ENCODE peak calls at places on chromosomes 3 and 15, in five cellular contexts. P is endothelial cell of umbilical vein, L is suprapubic skin, E is breast epithelium, O is GM12891. N is an unnamed sample.

GRCh38 chr15:85760531-85761371 is 34.0 kb downstream of the KLHL25 start:
- DNase-seq in O (no peak), E (no peak), L (no peak), P (no peak), N (no peak)

GRCh38 chr15:56524915-56525314 is 60.0 kb upstream of the MNS1 start:
- DNase-seq in O (no peak), E (no peak), L (no peak), P (no peak), N (no peak)

GRCh38 chr15:90638963-90639362 is 78.2 kb upstream of the BLM start:
- DNase-seq in L (no peak), E (no peak), P (no peak), O (no peak), N (no peak)

GRCh38 chr15:64883997-64884511 is 27.6 kb upstream of the ANKDD1A start:
- DNase-seq in L (no peak), P (peak; percentile 89), O (no peak), E (no peak), N (peak; percentile 82)

GRCh38 chr3:135051409-135051946 is 256.4 kb downstream of the EPHB1 start:
- DNase-seq in P (no peak), O (no peak), L (no peak), E (no peak), N (no peak)

GRCh38 chr3:174620138-174620537 is 239.0 kb upstream of the NAALADL2 start:
- DNase-seq in E (no peak), O (no peak), P (peak; percentile 6), L (no peak), N (no peak)

GRCh38 chr3:112685435-112685834 is 44.5 kb upstream of the CCDC80 start:
- DNase-seq in L (no peak), P (no peak), O (no peak), E (no peak), N (no peak)

GRCh38 chr3:177792363-177793030 is 595.2 kb upstream of the TBL1XR1 start:
- DNase-seq in P (no peak), O (no peak), L (no peak), E (no peak), N (no peak)

GRCh38 chr15:34047893-34048775 is 9.1 kb upstream of the AVEN start:
- DNase-seq in E (no peak), O (no peak), P (no peak), L (no peak), N (no peak)

GRCh38 chr3:99645277-99646106 is 7.1 kb downstream of the COL8A1 start:
- DNase-seq in L (no peak), P (peak; percentile 76), O (no peak), E (no peak), N (no peak)

GRCh38 chr3:62139957-62140356 is 233.4 kb downstream of the FEZF2 start:
- DNase-seq in P (no peak), O (no peak), E (no peak), L (no peak), N (no peak)

GRCh38 chr15:91122296-91122695 is 22.2 kb downstream of the SV2B start:
- DNase-seq in P (no peak), L (no peak), E (no peak), O (no peak), N (no peak)

GRCh38 chr3:151327571-151328198 is 1.7 kb downstream of the P2RY13 start:
- DNase-seq in O (no peak), E (no peak), P (peak; percentile 27), L (no peak), N (no peak)

GRCh38 chr3:132837615-132838014 is 115.4 kb upstream of the NPHP3 start:
- DNase-seq in E (no peak), O (no peak), L (no peak), P (no peak), N (no peak)

GRCh38 chr15:26634319-26634718 is 138.5 kb downstream of the GABRB3 start:
- DNase-seq in E (no peak), P (no peak), O (no peak), L (no peak), N (no peak)

GRCh38 chr15:38412466-38412865 is 41.5 kb upstream of the FAM98B start:
- DNase-seq in O (no peak), E (no peak), P (no peak), L (no peak), N (no peak)

GRCh38 chr3:134194247-134194646 is 56.4 kb downstream of the RYK start:
- DNase-seq in O (no peak), E (no peak), L (no peak), P (no peak), N (no peak)

GRCh38 chr3:133400006-133400515 is at the start of gene BFSP2:
- DNase-seq in L (peak; percentile 63), E (no peak), P (no peak), O (no peak), N (peak; percentile 48)

GRCh38 chr3:42906085-42906904 is at the start of gene ZNF662:
- DNase-seq in L (peak; percentile 86), O (no peak), E (peak; percentile 27), P (no peak), N (peak; percentile 80)
- TF ChIP-seq POLR2AphosphoS5 in L (no peak), O (no peak), E (no peak), P (no peak), N (no peak)

GRCh38 chr3:186825294-186825821 is 17.2 kb upstream of the ADIPOQ start:
- DNase-seq in P (no peak), E (no peak), O (no peak), L (no peak), N (no peak)

GRCh38 chr3:186826978-186827857 is 15.3 kb upstream of the ADIPOQ start:
- DNase-seq in P (peak; percentile 78), O (peak; percentile 99), E (peak; percentile 54), L (no peak), N (peak; percentile 84)

GRCh38 chr3:186824430-186825139 is 17.9 kb upstream of the ADIPOQ start:
- DNase-seq in E (no peak), O (no peak), L (no peak), P (no peak), N (no peak)

GRCh38 chr3:186828340-186828739 is 14.2 kb upstream of the ADIPOQ start:
- DNase-seq in P (no peak), E (no peak), L (no peak), O (no peak), N (no peak)

DNA sequence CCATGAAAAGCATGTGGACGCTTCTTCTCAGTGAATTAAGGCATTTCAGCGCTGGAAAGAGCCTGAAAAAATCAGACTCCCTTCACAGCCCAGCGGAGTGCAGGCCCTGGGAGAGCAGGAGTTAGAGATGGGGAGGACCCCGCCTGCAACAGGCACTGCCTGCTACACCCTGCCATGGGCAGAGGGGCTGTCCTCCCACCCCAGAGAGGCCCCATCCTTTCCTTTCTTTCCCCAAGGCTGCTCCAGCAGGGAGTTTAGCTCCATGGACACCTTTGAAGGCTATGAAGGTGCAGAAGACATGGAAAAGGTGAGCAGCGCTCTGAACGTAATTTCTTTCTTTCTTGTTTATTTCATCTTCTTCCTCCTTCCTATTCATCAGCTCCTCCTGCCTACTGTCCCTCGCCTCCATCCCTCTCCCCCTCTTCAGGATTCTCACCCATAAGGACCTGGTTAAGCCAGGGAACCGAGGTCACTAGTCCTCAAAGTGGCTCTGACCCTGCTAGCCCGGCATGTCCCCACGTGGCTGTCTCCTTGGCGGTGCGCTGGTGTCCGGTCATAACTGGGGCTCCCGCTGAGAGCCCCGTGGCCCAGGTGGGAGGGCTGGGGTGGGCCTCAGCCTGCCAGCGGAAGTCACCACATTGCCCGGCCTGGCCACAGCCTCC is 16.1 kb upstream of the ADIPOQ start:
- DNase-seq in L (no peak), P (no peak), E (no peak), O (no peak), N (no peak)
- TF ChIP-seq POLR2A in L (no peak), P (no peak), E (no peak), O (no peak), N (no peak)

GRCh38 chr3:152391671-152392070 is 122.9 kb downstream of the MBNL1 start:
- DNase-seq in P (no peak), O (no peak), L (no peak), E (no peak), N (no peak)

GRCh38 chr3:152390647-152391046 is 121.9 kb downstream of the MBNL1 start:
- DNase-seq in L (no peak), P (no peak), E (no peak), O (no peak), N (no peak)

GRCh38 chr3:152388631-152389030 is 119.9 kb downstream of the MBNL1 start:
- DNase-seq in E (no peak), P (no peak), L (no peak), O (no peak), N (no peak)

GRCh38 chr3:152392474-152392873 is 123.7 kb downstream of the MBNL1 start:
- DNase-seq in L (no peak), O (no peak), E (no peak), P (no peak), N (no peak)

DNA sequence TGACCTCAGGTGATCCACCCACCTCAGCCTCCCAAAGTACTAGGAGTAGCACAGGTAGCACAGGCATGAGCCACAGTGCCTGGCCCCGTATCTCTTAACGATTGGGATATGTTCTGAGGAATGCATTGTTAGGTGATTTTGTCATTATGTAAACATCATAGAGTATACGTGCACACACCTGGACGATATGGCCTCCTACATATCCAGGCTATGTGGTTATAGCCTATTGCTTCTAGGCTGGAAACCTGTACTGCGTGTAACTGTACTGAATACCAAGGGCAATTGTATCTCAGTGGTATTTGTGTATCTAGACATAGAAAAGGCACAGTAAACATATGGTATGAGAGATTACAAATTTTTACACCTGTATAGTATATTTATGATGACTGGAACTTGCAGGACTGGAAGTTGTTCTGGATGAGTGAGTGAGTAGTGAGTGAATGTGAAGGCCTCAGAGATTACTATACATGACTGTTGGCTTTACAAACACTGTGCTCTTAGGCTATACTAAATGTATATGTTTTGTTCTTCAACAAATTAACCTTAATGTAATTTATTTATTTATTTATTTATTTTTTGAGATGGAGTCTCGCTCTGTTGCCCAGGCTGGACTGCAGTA is 120.7 kb downstream of the MBNL1 start:
- DNase-seq in L (no peak), E (no peak), P (no peak), O (no peak), N (no peak)
- TF ChIP-seq POLR2AphosphoS5 in L (no peak), E (no peak), P (no peak), O (no peak), N (no peak)

GRCh38 chr15:49155110-49155833 is at the start of gene COPS2:
- DNase-seq in E (peak; percentile 95), O (peak; percentile 53), L (peak; percentile 96), P (peak; percentile 99), N (peak; percentile 97)
- TF ChIP-seq POLR2A in E (no peak), O (peak; percentile 85), L (peak; percentile 65), P (peak; percentile 60), N (no peak)

GRCh38 chr3:43180027-43180426 is 74.1 kb upstream of the POMGNT2 start:
- DNase-seq in L (no peak), O (no peak), E (no peak), P (peak; percentile 96), N (no peak)
- TF ChIP-seq POLR2AphosphoS5 in L (no peak), O (no peak), E (no peak), P (peak; percentile 98), N (no peak)

N was measured in sigmoid colon.